ENCODE peak calls at places on chromosomes 11 and 22, in four cellular contexts. One of them, this sample, is unnamed.

GRCh38 chr11:129710423-129710822 is 105.2 kb upstream of the TMEM45B start:
- DNase-seq in iris pigment epithelial cell: no peak
- DNase-seq in activated CD4-positive, alpha-beta T cell treated with anti-CD3 and anti-CD28 coated beads for 48 hours: no peak
- DNase-seq in iPS-NIHi11: no peak
- DNase-seq in this sample: no peak

GRCh38 chr11:66336234-66337102 is at the start of gene RIN1:
- DNase-seq in iPS-NIHi11: peak; percentile 86
- DNase-seq in activated CD4-positive, alpha-beta T cell treated with anti-CD3 and anti-CD28 coated beads for 48 hours: peak; percentile 76
- DNase-seq in iris pigment epithelial cell: peak; percentile 98
- DNase-seq in this sample: peak; percentile 7

GRCh38 chr11:128207861-128208321 is 379.5 kb downstream of the ETS1 start:
- DNase-seq in iris pigment epithelial cell: peak; percentile 90
- DNase-seq in iPS-NIHi11: no peak
- DNase-seq in activated CD4-positive, alpha-beta T cell treated with anti-CD3 and anti-CD28 coated beads for 48 hours: no peak
- DNase-seq in this sample: no peak

GRCh38 chr11:74935285-74935684 is 13.6 kb downstream of the XRRA1 start:
- DNase-seq in activated CD4-positive, alpha-beta T cell treated with anti-CD3 and anti-CD28 coated beads for 48 hours: no peak
- DNase-seq in iris pigment epithelial cell: no peak
- DNase-seq in iPS-NIHi11: no peak
- DNase-seq in this sample: no peak

GRCh38 chr11:111408789-111409727 is 30.0 kb upstream of the POU2AF1 start:
- DNase-seq in iris pigment epithelial cell: peak; percentile 83
- DNase-seq in iPS-NIHi11: no peak
- DNase-seq in activated CD4-positive, alpha-beta T cell treated with anti-CD3 and anti-CD28 coated beads for 48 hours: no peak
- DNase-seq in this sample: no peak

GRCh38 chr11:78168539-78169477 is 19.6 kb downstream of the KCTD21 start:
- DNase-seq in iris pigment epithelial cell: peak; percentile 81
- DNase-seq in iPS-NIHi11: no peak
- DNase-seq in activated CD4-positive, alpha-beta T cell treated with anti-CD3 and anti-CD28 coated beads for 48 hours: no peak
- DNase-seq in this sample: no peak

GRCh38 chr11:95230054-95231034 is 658 bp downstream of the SESN3 start:
- DNase-seq in activated CD4-positive, alpha-beta T cell treated with anti-CD3 and anti-CD28 coated beads for 48 hours: peak; percentile 41
- DNase-seq in iPS-NIHi11: peak; percentile 17
- DNase-seq in iris pigment epithelial cell: peak; percentile 20
- DNase-seq in this sample: peak; percentile 58

GRCh38 chr11:9601041-9601875 is 27.8 kb downstream of the WEE1 start:
- DNase-seq in iPS-NIHi11: peak; percentile 35
- DNase-seq in iris pigment epithelial cell: peak; percentile 93
- DNase-seq in activated CD4-positive, alpha-beta T cell treated with anti-CD3 and anti-CD28 coated beads for 48 hours: peak; percentile 79
- DNase-seq in this sample: no peak

GRCh38 chr11:73269353-73270088 is 2.6 kb upstream of the P2RY6 start:
- DNase-seq in activated CD4-positive, alpha-beta T cell treated with anti-CD3 and anti-CD28 coated beads for 48 hours: no peak
- DNase-seq in iris pigment epithelial cell: no peak
- DNase-seq in iPS-NIHi11: peak; percentile 49
- DNase-seq in this sample: no peak

GRCh38 chr11:131723088-131723487 is 352.7 kb downstream of the NTM start:
- DNase-seq in activated CD4-positive, alpha-beta T cell treated with anti-CD3 and anti-CD28 coated beads for 48 hours: no peak
- DNase-seq in iPS-NIHi11: no peak
- DNase-seq in iris pigment epithelial cell: no peak
- DNase-seq in this sample: no peak

GRCh38 chr11:13962562-13963168 is at the start of gene SPON1:
- DNase-seq in activated CD4-positive, alpha-beta T cell treated with anti-CD3 and anti-CD28 coated beads for 48 hours: peak; percentile 62
- DNase-seq in iris pigment epithelial cell: no peak
- DNase-seq in iPS-NIHi11: peak; percentile 82
- DNase-seq in this sample: no peak

GRCh38 chr11:132312161-132312560 is 941.7 kb downstream of the NTM start:
- DNase-seq in activated CD4-positive, alpha-beta T cell treated with anti-CD3 and anti-CD28 coated beads for 48 hours: no peak
- DNase-seq in iris pigment epithelial cell: peak; percentile 49
- DNase-seq in iPS-NIHi11: no peak
- DNase-seq in this sample: no peak

GRCh38 chr11:21931436-21932101 is 261.3 kb upstream of the ANO5 start:
- DNase-seq in iPS-NIHi11: no peak
- DNase-seq in iris pigment epithelial cell: no peak
- DNase-seq in activated CD4-positive, alpha-beta T cell treated with anti-CD3 and anti-CD28 coated beads for 48 hours: no peak
- DNase-seq in this sample: no peak

GRCh38 chr11:47314992-47315391 is 37.5 kb downstream of the MYBPC3 start:
- DNase-seq in iris pigment epithelial cell: no peak
- DNase-seq in activated CD4-positive, alpha-beta T cell treated with anti-CD3 and anti-CD28 coated beads for 48 hours: no peak
- DNase-seq in iPS-NIHi11: no peak
- DNase-seq in this sample: no peak

GRCh38 chr11:123473941-123474668 is 44.0 kb downstream of the GRAMD1B start:
- DNase-seq in iris pigment epithelial cell: peak; percentile 96
- DNase-seq in iPS-NIHi11: no peak
- DNase-seq in activated CD4-positive, alpha-beta T cell treated with anti-CD3 and anti-CD28 coated beads for 48 hours: no peak
- DNase-seq in this sample: no peak

GRCh38 chr22:35921777-35922176 is 106.8 kb downstream of the RBFOX2 start:
- DNase-seq in iris pigment epithelial cell: peak; percentile 90
- DNase-seq in activated CD4-positive, alpha-beta T cell treated with anti-CD3 and anti-CD28 coated beads for 48 hours: peak; percentile 44
- DNase-seq in iPS-NIHi11: peak; percentile 56
- DNase-seq in this sample: peak; percentile 76

GRCh38 chr11:6925636-6926207 is 504 bp upstream of the ZNF215 start:
- DNase-seq in iPS-NIHi11: peak; percentile 31
- DNase-seq in activated CD4-positive, alpha-beta T cell treated with anti-CD3 and anti-CD28 coated beads for 48 hours: no peak
- DNase-seq in iris pigment epithelial cell: peak; percentile 8
- DNase-seq in this sample: peak; percentile 54

GRCh38 chr11:35419713-35420333 is 465 bp upstream of the SLC1A2 start:
- DNase-seq in iris pigment epithelial cell: peak; percentile 36
- DNase-seq in activated CD4-positive, alpha-beta T cell treated with anti-CD3 and anti-CD28 coated beads for 48 hours: no peak
- DNase-seq in iPS-NIHi11: peak; percentile 12
- DNase-seq in this sample: no peak

GRCh38 chr11:59195596-59195995 is 17.1 kb downstream of the MPEG1 start:
- DNase-seq in activated CD4-positive, alpha-beta T cell treated with anti-CD3 and anti-CD28 coated beads for 48 hours: no peak
- DNase-seq in iris pigment epithelial cell: no peak
- DNase-seq in iPS-NIHi11: no peak
- DNase-seq in this sample: no peak

GRCh38 chr11:69422645-69423044 is 58.8 kb upstream of the LINC01488 start:
- DNase-seq in activated CD4-positive, alpha-beta T cell treated with anti-CD3 and anti-CD28 coated beads for 48 hours: no peak
- DNase-seq in iris pigment epithelial cell: no peak
- DNase-seq in iPS-NIHi11: no peak
- DNase-seq in this sample: no peak

GRCh38 chr11:124584681-124585372 is 15.0 kb downstream of the OR8A1 start:
- DNase-seq in iris pigment epithelial cell: no peak
- DNase-seq in activated CD4-positive, alpha-beta T cell treated with anti-CD3 and anti-CD28 coated beads for 48 hours: no peak
- DNase-seq in iPS-NIHi11: no peak
- DNase-seq in this sample: no peak

GRCh38 chr11:47551086-47551485 is 1.8 kb downstream of the CELF1 start:
- DNase-seq in activated CD4-positive, alpha-beta T cell treated with anti-CD3 and anti-CD28 coated beads for 48 hours: no peak
- DNase-seq in iris pigment epithelial cell: peak; percentile 51
- DNase-seq in iPS-NIHi11: peak; percentile 27
- DNase-seq in this sample: no peak

GRCh38 chr11:125166347-125166841 is 1.8 kb downstream of the PKNOX2 start:
- DNase-seq in iPS-NIHi11: no peak
- DNase-seq in iris pigment epithelial cell: peak; percentile 30
- DNase-seq in activated CD4-positive, alpha-beta T cell treated with anti-CD3 and anti-CD28 coated beads for 48 hours: no peak
- DNase-seq in this sample: peak; percentile 53

GRCh38 chr11:121237686-121238658 is 54.6 kb upstream of the SC5D start:
- DNase-seq in iPS-NIHi11: no peak
- DNase-seq in activated CD4-positive, alpha-beta T cell treated with anti-CD3 and anti-CD28 coated beads for 48 hours: peak; percentile 57
- DNase-seq in iris pigment epithelial cell: peak; percentile 76
- DNase-seq in this sample: no peak

GRCh38 chr11:104529213-104529612 is 365.3 kb upstream of the PDGFD start:
- DNase-seq in iPS-NIHi11: no peak
- DNase-seq in iris pigment epithelial cell: peak; percentile 65
- DNase-seq in activated CD4-positive, alpha-beta T cell treated with anti-CD3 and anti-CD28 coated beads for 48 hours: no peak
- DNase-seq in this sample: no peak

GRCh38 chr11:10807629-10808552 is 835 bp downstream of the EIF4G2 start:
- DNase-seq in iris pigment epithelial cell: peak; percentile 64
- DNase-seq in iPS-NIHi11: peak; percentile 48
- DNase-seq in activated CD4-positive, alpha-beta T cell treated with anti-CD3 and anti-CD28 coated beads for 48 hours: peak; percentile 53
- DNase-seq in this sample: peak; percentile 76

GRCh38 chr11:29272019-29272654 is 744.7 kb downstream of the KCNA4 start:
- DNase-seq in iPS-NIHi11: peak; percentile 14
- DNase-seq in activated CD4-positive, alpha-beta T cell treated with anti-CD3 and anti-CD28 coated beads for 48 hours: no peak
- DNase-seq in iris pigment epithelial cell: peak; percentile 76
- DNase-seq in this sample: no peak

GRCh38 chr11:12306830-12307229 is 70.5 kb upstream of the PARVA start:
- DNase-seq in iris pigment epithelial cell: no peak
- DNase-seq in iPS-NIHi11: no peak
- DNase-seq in activated CD4-positive, alpha-beta T cell treated with anti-CD3 and anti-CD28 coated beads for 48 hours: no peak
- DNase-seq in this sample: no peak

GRCh38 chr11:19756675-19757475 is 44.2 kb downstream of the NAV2 start:
- DNase-seq in iris pigment epithelial cell: no peak
- DNase-seq in activated CD4-positive, alpha-beta T cell treated with anti-CD3 and anti-CD28 coated beads for 48 hours: no peak
- DNase-seq in iPS-NIHi11: no peak
- DNase-seq in this sample: no peak

GRCh38 chr11:1564535-1565172 is 7.4 kb downstream of the DUSP8 start:
- DNase-seq in activated CD4-positive, alpha-beta T cell treated with anti-CD3 and anti-CD28 coated beads for 48 hours: peak; percentile 33
- DNase-seq in iris pigment epithelial cell: peak; percentile 87
- DNase-seq in iPS-NIHi11: peak; percentile 91
- DNase-seq in this sample: peak; percentile 67

GRCh38 chr11:3091081-3091845 is 34.0 kb upstream of the CARS1 start:
- DNase-seq in iPS-NIHi11: no peak
- DNase-seq in activated CD4-positive, alpha-beta T cell treated with anti-CD3 and anti-CD28 coated beads for 48 hours: no peak
- DNase-seq in iris pigment epithelial cell: no peak
- DNase-seq in this sample: no peak

GRCh38 chr11:12864316-12865156 is 144.6 kb upstream of the RASSF10 start:
- DNase-seq in iPS-NIHi11: peak; percentile 74
- DNase-seq in iris pigment epithelial cell: peak; percentile 91
- DNase-seq in activated CD4-positive, alpha-beta T cell treated with anti-CD3 and anti-CD28 coated beads for 48 hours: no peak
- DNase-seq in this sample: peak; percentile 69

GRCh38 chr22:37016134-37016910 is 2.9 kb downstream of the TST start:
- DNase-seq in iPS-NIHi11: no peak
- DNase-seq in activated CD4-positive, alpha-beta T cell treated with anti-CD3 and anti-CD28 coated beads for 48 hours: no peak
- DNase-seq in iris pigment epithelial cell: no peak
- DNase-seq in this sample: no peak

GRCh38 chr11:69915151-69915500 is 95.9 kb upstream of the FGF3 start:
- DNase-seq in iPS-NIHi11: no peak
- DNase-seq in iris pigment epithelial cell: peak; percentile 39
- DNase-seq in activated CD4-positive, alpha-beta T cell treated with anti-CD3 and anti-CD28 coated beads for 48 hours: no peak
- DNase-seq in this sample: no peak

GRCh38 chr11:76379811-76380160 is 1.1 kb downstream of the THAP12 start:
- DNase-seq in iPS-NIHi11: no peak
- DNase-seq in activated CD4-positive, alpha-beta T cell treated with anti-CD3 and anti-CD28 coated beads for 48 hours: no peak
- DNase-seq in iris pigment epithelial cell: no peak
- DNase-seq in this sample: no peak

GRCh38 chr11:117094776-117095175 is 3.5 kb downstream of the SIK3 start:
- DNase-seq in iPS-NIHi11: peak; percentile 26
- DNase-seq in iris pigment epithelial cell: no peak
- DNase-seq in activated CD4-positive, alpha-beta T cell treated with anti-CD3 and anti-CD28 coated beads for 48 hours: no peak
- DNase-seq in this sample: no peak

GRCh38 chr22:43310311-43310710 is 32.9 kb downstream of the SCUBE1 start:
- DNase-seq in activated CD4-positive, alpha-beta T cell treated with anti-CD3 and anti-CD28 coated beads for 48 hours: no peak
- DNase-seq in iris pigment epithelial cell: no peak
- DNase-seq in iPS-NIHi11: no peak
- DNase-seq in this sample: no peak

This sample was measured in HAP-1.